ENCODE peak calls at places on chromosomes 4 and X, in four cellular contexts. One of them, this sample, is unnamed.

GRCh38 chr4:26753642-26754041 is 107.0 kb upstream of the STIM2 start:
- DNase-seq in CD8-positive, alpha-beta memory T cell: no peak
- DNase-seq in central memory CD4-positive, alpha-beta T cell: no peak
- DNase-seq in heart right ventricle: peak
- DNase-seq in this sample: no peak

GRCh38 chr4:133623847-133624246 is 474.8 kb downstream of the PCDH10 start:
- DNase-seq in heart right ventricle: no peak
- DNase-seq in CD8-positive, alpha-beta memory T cell: no peak
- DNase-seq in central memory CD4-positive, alpha-beta T cell: no peak
- DNase-seq in this sample: no peak

GRCh38 chrX:72101597-72102037 is 30.1 kb downstream of the RTL5 start:
- DNase-seq in CD8-positive, alpha-beta memory T cell: no peak
- DNase-seq in heart right ventricle: no peak
- DNase-seq in central memory CD4-positive, alpha-beta T cell: no peak
- DNase-seq in this sample: no peak

GRCh38 chrX:45710081-45710801 is 509.6 kb upstream of the DIPK2B start:
- DNase-seq in heart right ventricle: no peak
- DNase-seq in central memory CD4-positive, alpha-beta T cell: no peak
- DNase-seq in CD8-positive, alpha-beta memory T cell: no peak
- DNase-seq in this sample: peak

GRCh38 chr4:103076777-103077347 is 301 bp upstream of the SLC9B2 start:
- DNase-seq in central memory CD4-positive, alpha-beta T cell: no peak
- DNase-seq in heart right ventricle: no peak
- DNase-seq in CD8-positive, alpha-beta memory T cell: no peak
- DNase-seq in this sample: no peak

GRCh38 chr4:81905966-81906365 is 434.3 kb upstream of the RASGEF1B start:
- DNase-seq in CD8-positive, alpha-beta memory T cell: no peak
- DNase-seq in heart right ventricle: no peak
- DNase-seq in central memory CD4-positive, alpha-beta T cell: no peak
- DNase-seq in this sample: no peak

GRCh38 chrX:103549920-103550319 is 30.6 kb upstream of the RAB40A start:
- DNase-seq in heart right ventricle: no peak
- DNase-seq in central memory CD4-positive, alpha-beta T cell: no peak
- DNase-seq in CD8-positive, alpha-beta memory T cell: no peak
- DNase-seq in this sample: no peak

GRCh38 chr4:186624951-186625350 is 69.6 kb upstream of the MTNR1A start:
- DNase-seq in heart right ventricle: no peak
- DNase-seq in CD8-positive, alpha-beta memory T cell: no peak
- DNase-seq in central memory CD4-positive, alpha-beta T cell: no peak
- DNase-seq in this sample: no peak

GRCh38 chrX:87338510-87338909 is 179.1 kb upstream of the KLHL4 start:
- DNase-seq in central memory CD4-positive, alpha-beta T cell: no peak
- DNase-seq in heart right ventricle: no peak
- DNase-seq in CD8-positive, alpha-beta memory T cell: no peak
- DNase-seq in this sample: no peak

GRCh38 chr4:144572660-144573059 is 73.3 kb upstream of the HHIP start:
- DNase-seq in heart right ventricle: no peak
- DNase-seq in central memory CD4-positive, alpha-beta T cell: no peak
- DNase-seq in CD8-positive, alpha-beta memory T cell: no peak
- DNase-seq in this sample: no peak

GRCh38 chr4:5142726-5143125 is 91.4 kb downstream of the STK32B start:
- DNase-seq in CD8-positive, alpha-beta memory T cell: no peak
- DNase-seq in central memory CD4-positive, alpha-beta T cell: no peak
- DNase-seq in heart right ventricle: peak
- DNase-seq in this sample: peak

GRCh38 chrX:136268051-136269048 is 17.1 kb upstream of the MAP7D3 start:
- DNase-seq in central memory CD4-positive, alpha-beta T cell: peak
- DNase-seq in CD8-positive, alpha-beta memory T cell: peak
- DNase-seq in heart right ventricle: peak
- DNase-seq in this sample: no peak

GRCh38 chr4:16537926-16538325 is 311.7 kb upstream of the TAPT1 start:
- DNase-seq in CD8-positive, alpha-beta memory T cell: no peak
- DNase-seq in heart right ventricle: no peak
- DNase-seq in central memory CD4-positive, alpha-beta T cell: no peak
- DNase-seq in this sample: no peak

GRCh38 chrX:53239474-53239873 is 14.5 kb upstream of the KDM5C start:
- DNase-seq in CD8-positive, alpha-beta memory T cell: no peak
- DNase-seq in central memory CD4-positive, alpha-beta T cell: peak
- DNase-seq in heart right ventricle: no peak
- DNase-seq in this sample: no peak

GRCh38 chr4:41796545-41797210 is 48.2 kb upstream of the PHOX2B start:
- DNase-seq in CD8-positive, alpha-beta memory T cell: no peak
- DNase-seq in heart right ventricle: peak
- DNase-seq in central memory CD4-positive, alpha-beta T cell: no peak
- DNase-seq in this sample: no peak

GRCh38 chr4:145183023-145183422 is 2.6 kb upstream of the OTUD4 start:
- DNase-seq in central memory CD4-positive, alpha-beta T cell: no peak
- DNase-seq in CD8-positive, alpha-beta memory T cell: no peak
- DNase-seq in heart right ventricle: no peak
- DNase-seq in this sample: no peak

This sample was measured in HFF-Myc.